ENCODE peak calls at places on chromosomes 16 and 17, in nine cellular contexts. V, D, S, M, O, F, B, I and A are unnamed samples.

GRCh38 chr17:17818088-17818526 is 18.7 kb downstream of the SREBF1 start:
- DNase-seq in M (no peak), O (no peak), F (no peak), B (no peak), I (peak), D (peak), S (no peak), V (no peak), A (no peak)

GRCh38 chr17:77035526-77035925 is 105.2 kb upstream of the SEC14L1 start:
- DNase-seq in I (no peak), V (no peak), F (no peak), M (no peak), S (no peak), O (no peak), B (no peak), D (no peak), A (no peak)

GRCh38 chr16:89157778-89158177 is 13.8 kb upstream of the CDH15 start:
- DNase-seq in F (no peak), I (no peak), D (no peak), V (no peak), O (no peak), S (no peak), M (no peak), B (no peak), A (no peak)

GRCh38 chr17:81422776-81423697 is 27.8 kb downstream of the BAHCC1 start:
- DNase-seq in O (peak), F (peak), B (peak), I (peak), D (peak), V (peak), M (peak), S (no peak), A (no peak)

GRCh38 chr17:77875051-77875780 is 83.3 kb upstream of the TNRC6C start:
- DNase-seq in M (no peak), O (no peak), I (no peak), F (no peak), B (no peak), V (no peak), S (no peak), D (peak), A (no peak)

GRCh38 chr16:23534868-23535860 is 22.0 kb downstream of the EARS2 start:
- DNase-seq in O (no peak), V (no peak), I (no peak), F (no peak), S (no peak), D (no peak), M (no peak), B (no peak), A (no peak)

GRCh38 chr17:7064248-7064647 is 15.8 kb downstream of the CLEC10A start:
- DNase-seq in O (no peak), V (no peak), B (no peak), M (no peak), D (no peak), F (no peak), S (no peak), I (peak), A (no peak)

GRCh38 chr16:5916711-5917191 is 819.2 kb upstream of the EEF2KMT start:
- DNase-seq in I (no peak), O (no peak), F (no peak), D (no peak), M (no peak), S (no peak), B (no peak), V (no peak), A (no peak)

GRCh38 chr16:21656795-21657768 is 4.7 kb upstream of the IGSF6 start:
- DNase-seq in O (no peak), S (no peak), D (peak), M (peak), I (peak), F (no peak), V (no peak), B (peak), A (no peak)

GRCh38 chr16:50043358-50043757 is 18.3 kb downstream of the CNEP1R1 start:
- DNase-seq in I (no peak), B (no peak), M (no peak), D (no peak), S (no peak), O (no peak), F (no peak), V (no peak), A (no peak)
- TF ChIP-seq CTCF in I (no peak), B (no peak), M (no peak), D (no peak), S (no peak), O (no peak), F (no peak), V (no peak), A (no peak)

GRCh38 chr17:1649116-1649843 is 386 bp downstream of the RILP start:
- DNase-seq in M (peak), D (peak), I (peak), S (peak), O (peak), B (peak), F (peak), V (peak), A (peak)
- TF ChIP-seq CTCF in M (no peak), D (no peak), I (no peak), S (no peak), O (peak), B (no peak), F (no peak), V (no peak), A (no peak)

GRCh38 chr16:15652293-15653001 is 2.4 kb downstream of the NDE1 start:
- DNase-seq in B (no peak), S (no peak), D (no peak), F (no peak), M (no peak), I (no peak), O (no peak), V (no peak), A (no peak)
- TF ChIP-seq CTCF in B (no peak), S (no peak), D (no peak), F (no peak), M (no peak), I (no peak), O (no peak), V (no peak), A (no peak)

GRCh38 chr17:51221322-51221721 is 38.5 kb downstream of the MBTD1 start:
- DNase-seq in D (no peak), I (no peak), M (no peak), S (no peak), V (no peak), O (no peak), B (no peak), F (no peak), A (no peak)

GRCh38 chr17:51229889-51230288 is 30.0 kb downstream of the MBTD1 start:
- DNase-seq in F (no peak), D (no peak), V (no peak), M (no peak), O (no peak), I (no peak), B (no peak), S (no peak), A (no peak)

GRCh38 chr17:51228177-51228576 is 31.7 kb downstream of the MBTD1 start:
- DNase-seq in S (no peak), F (no peak), B (no peak), V (no peak), O (no peak), D (peak), M (no peak), I (peak), A (no peak)

GRCh38 chr17:51230306-51230705 is 29.5 kb downstream of the MBTD1 start:
- DNase-seq in O (no peak), F (no peak), M (no peak), B (no peak), I (peak), S (no peak), V (no peak), D (no peak), A (no peak)

DNA sequence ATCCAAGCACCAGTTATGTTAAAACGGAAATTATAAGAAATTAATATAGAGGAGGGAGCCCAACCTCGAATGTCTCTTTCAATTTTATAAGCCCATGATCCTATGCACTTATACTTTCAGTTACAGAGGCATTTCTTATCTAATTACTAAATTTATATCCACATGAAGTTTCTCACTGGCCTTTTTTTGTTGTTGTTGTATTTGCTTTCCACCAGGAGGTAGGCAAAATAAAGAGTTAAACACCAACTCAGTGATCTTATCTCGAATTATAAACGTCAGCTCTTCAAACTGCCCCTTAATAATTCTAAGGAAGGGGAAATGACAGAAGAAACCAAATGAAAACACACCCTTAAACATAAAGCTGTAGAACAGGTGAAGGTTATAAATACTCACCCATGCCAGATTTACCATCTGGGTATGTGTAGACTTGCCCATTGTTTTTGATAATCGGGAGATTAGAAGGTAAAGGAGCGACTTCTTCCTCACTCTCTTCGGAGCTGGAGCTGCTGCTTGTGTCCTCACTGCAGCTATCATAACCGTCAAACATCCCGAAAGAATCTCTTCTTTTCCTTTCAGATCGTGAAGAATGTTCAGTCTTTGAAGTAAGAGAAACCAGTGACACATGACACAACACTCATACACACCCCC is 35.1 kb downstream of the MBTD1 start:
- DNase-seq in M (peak), F (no peak), I (no peak), D (no peak), S (no peak), O (no peak), B (no peak), V (no peak), A (no peak)
- TF ChIP-seq CTCF in M (no peak), F (no peak), I (no peak), D (no peak), S (no peak), O (no peak), B (no peak), V (no peak), A (no peak)